ENCODE peak calls at places on chromosomes 16 and 17, in six cellular contexts. One of them, this sample, is unnamed.

GRCh38 chr17:49361129-49361901 is 735 bp downstream of the ZNF652 start:
- DNase-seq in H1: no peak
- DNase-seq in HepG2: peak
- DNase-seq in HCT116: no peak
- DNase-seq in GM12878: peak
- DNase-seq in K562: peak
- DNase-seq in this sample: no peak

GRCh38 chr17:10046786-10047609 is 141.9 kb upstream of the RCVRN start:
- DNase-seq in K562: no peak
- DNase-seq in HepG2: no peak
- DNase-seq in H1: no peak
- DNase-seq in GM12878: peak
- DNase-seq in HCT116: no peak
- DNase-seq in this sample: no peak

GRCh38 chr16:65965632-65966031 is 400.9 kb upstream of the CDH5 start:
- DNase-seq in HepG2: no peak
- DNase-seq in K562: no peak
- DNase-seq in GM12878: no peak
- DNase-seq in H1: no peak
- DNase-seq in HCT116: no peak
- DNase-seq in this sample: no peak

GRCh38 chr17:44688675-44689491 is 693 bp downstream of the CCDC43 start:
- DNase-seq in HepG2: peak
- DNase-seq in HCT116: no peak
- DNase-seq in K562: no peak
- DNase-seq in GM12878: no peak
- DNase-seq in H1: no peak
- DNase-seq in this sample: no peak

GRCh38 chr17:28878981-28879380 is 18.6 kb downstream of the FLOT2 start:
- DNase-seq in HCT116: peak
- DNase-seq in H1: peak
- DNase-seq in K562: peak
- DNase-seq in GM12878: no peak
- DNase-seq in HepG2: peak
- DNase-seq in this sample: no peak

GRCh38 chr17:63919311-63919723 is 678 bp upstream of the GH1 start:
- DNase-seq in H1: no peak
- DNase-seq in K562: peak
- DNase-seq in HCT116: peak
- DNase-seq in HepG2: peak
- DNase-seq in GM12878: peak
- DNase-seq in this sample: no peak

GRCh38 chr16:15829460-15829859 is 27.4 kb downstream of the MYH11 start:
- DNase-seq in HCT116: no peak
- DNase-seq in GM12878: no peak
- DNase-seq in H1: no peak
- DNase-seq in K562: no peak
- DNase-seq in HepG2: no peak
- DNase-seq in this sample: no peak

GRCh38 chr17:8003594-8004181 is 1.3 kb downstream of the GUCY2D start:
- DNase-seq in GM12878: no peak
- DNase-seq in H1: no peak
- DNase-seq in HCT116: no peak
- DNase-seq in K562: no peak
- DNase-seq in HepG2: no peak
- DNase-seq in this sample: no peak

GRCh38 chr16:52470601-52471000 is 76.3 kb downstream of the TOX3 start:
- DNase-seq in HepG2: no peak
- DNase-seq in HCT116: no peak
- DNase-seq in GM12878: no peak
- DNase-seq in H1: no peak
- DNase-seq in K562: no peak
- DNase-seq in this sample: no peak

GRCh38 chr16:87288753-87289362 is 28.3 kb downstream of the C16orf95 start:
- DNase-seq in GM12878: no peak
- DNase-seq in HepG2: no peak
- DNase-seq in HCT116: no peak
- DNase-seq in K562: no peak
- DNase-seq in H1: no peak
- DNase-seq in this sample: no peak

GRCh38 chr16:63614421-63614820 is 1507.4 kb downstream of the CDH11 start:
- DNase-seq in K562: no peak
- DNase-seq in HepG2: no peak
- DNase-seq in H1: no peak
- DNase-seq in HCT116: no peak
- DNase-seq in GM12878: no peak
- DNase-seq in this sample: no peak

GRCh38 chr16:31706925-31707324 is 166.7 kb upstream of the ZNF267 start:
- DNase-seq in HepG2: no peak
- DNase-seq in HCT116: no peak
- DNase-seq in GM12878: no peak
- DNase-seq in K562: no peak
- DNase-seq in H1: no peak
- DNase-seq in this sample: no peak

GRCh38 chr16:19436540-19436939 is 18.9 kb downstream of the TMC5 start:
- DNase-seq in H1: no peak
- DNase-seq in HCT116: no peak
- DNase-seq in GM12878: no peak
- DNase-seq in K562: no peak
- DNase-seq in HepG2: no peak
- DNase-seq in this sample: no peak

GRCh38 chr17:1773755-1774181 is 11.9 kb downstream of the SERPINF1 start:
- DNase-seq in H1: no peak
- DNase-seq in HepG2: no peak
- DNase-seq in HCT116: no peak
- DNase-seq in K562: peak
- DNase-seq in GM12878: no peak
- DNase-seq in this sample: no peak

GRCh38 chr16:73057369-73058210 is 9.7 kb upstream of the ZFHX3 start:
- DNase-seq in HCT116: no peak
- DNase-seq in GM12878: no peak
- DNase-seq in K562: peak
- DNase-seq in H1: no peak
- DNase-seq in HepG2: no peak
- DNase-seq in this sample: no peak

GRCh38 chr16:27720731-27721547 is 171.0 kb downstream of the KATNIP start:
- DNase-seq in H1: no peak
- DNase-seq in K562: no peak
- DNase-seq in HepG2: no peak
- DNase-seq in HCT116: no peak
- DNase-seq in GM12878: no peak
- DNase-seq in this sample: no peak

GRCh38 chr17:83192161-83192788 is 112.9 kb downstream of the METRNL start:
- DNase-seq in H1: no peak
- DNase-seq in HepG2: no peak
- DNase-seq in HCT116: no peak
- DNase-seq in GM12878: no peak
- DNase-seq in K562: no peak
- DNase-seq in this sample: no peak

GRCh38 chr17:39863918-39864746 is at the start of gene IKZF3:
- DNase-seq in HepG2: peak
- DNase-seq in GM12878: no peak
- DNase-seq in K562: peak
- DNase-seq in H1: peak
- DNase-seq in HCT116: no peak
- DNase-seq in this sample: peak

GRCh38 chr16:86708431-86708830 is 130.1 kb downstream of the FOXL1 start:
- DNase-seq in HCT116: no peak
- DNase-seq in K562: no peak
- DNase-seq in GM12878: no peak
- DNase-seq in HepG2: no peak
- DNase-seq in H1: no peak
- DNase-seq in this sample: no peak

GRCh38 chr16:85306071-85306792 is 194.0 kb upstream of the CIBAR2 start:
- DNase-seq in H1: no peak
- DNase-seq in K562: peak
- DNase-seq in HepG2: peak
- DNase-seq in HCT116: peak
- DNase-seq in GM12878: peak
- DNase-seq in this sample: no peak

GRCh38 chr16:49874613-49875237 is 18.8 kb upstream of the ZNF423 start:
- DNase-seq in GM12878: no peak
- DNase-seq in K562: no peak
- DNase-seq in HCT116: no peak
- DNase-seq in H1: no peak
- DNase-seq in HepG2: no peak
- DNase-seq in this sample: no peak

GRCh38 chr17:46782250-46782953 is 36.1 kb downstream of the WNT3 start:
- DNase-seq in K562: peak
- DNase-seq in H1: no peak
- DNase-seq in HCT116: no peak
- DNase-seq in HepG2: peak
- DNase-seq in GM12878: no peak
- DNase-seq in this sample: no peak

GRCh38 chr17:77424585-77425344 is 284.0 kb downstream of the SEC14L1 start:
- DNase-seq in K562: peak
- DNase-seq in HCT116: no peak
- DNase-seq in H1: no peak
- DNase-seq in HepG2: no peak
- DNase-seq in GM12878: no peak
- DNase-seq in this sample: no peak

GRCh38 chr17:65359016-65359415 is 202.4 kb downstream of the AXIN2 start:
- DNase-seq in GM12878: no peak
- DNase-seq in HCT116: peak
- DNase-seq in H1: no peak
- DNase-seq in K562: no peak
- DNase-seq in HepG2: no peak
- DNase-seq in this sample: no peak

GRCh38 chr17:62668091-62668804 is 40.8 kb downstream of the MRC2 start:
- DNase-seq in H1: no peak
- DNase-seq in GM12878: no peak
- DNase-seq in K562: no peak
- DNase-seq in HepG2: no peak
- DNase-seq in HCT116: no peak
- DNase-seq in this sample: no peak

GRCh38 chr16:84183911-84184310 is 2.9 kb downstream of the TAF1C start:
- DNase-seq in H1: no peak
- DNase-seq in HCT116: no peak
- DNase-seq in K562: no peak
- DNase-seq in HepG2: no peak
- DNase-seq in GM12878: no peak
- DNase-seq in this sample: no peak

GRCh38 chr17:55833311-55833710 is 82.5 kb downstream of the PCTP start:
- DNase-seq in H1: no peak
- DNase-seq in HepG2: no peak
- DNase-seq in GM12878: no peak
- DNase-seq in K562: no peak
- DNase-seq in HCT116: no peak
- DNase-seq in this sample: no peak

GRCh38 chr16:58264961-58265479 is 29.8 kb downstream of the PRSS54 start:
- DNase-seq in HepG2: no peak
- DNase-seq in GM12878: no peak
- DNase-seq in K562: peak
- DNase-seq in HCT116: no peak
- DNase-seq in H1: no peak
- DNase-seq in this sample: no peak
- TF ChIP-seq ZNF274 in HepG2: no peak
- TF ChIP-seq ZNF274 in GM12878: no peak
- TF ChIP-seq ZNF274 in K562: no peak
- TF ChIP-seq ZNF274 in HCT116: no peak
- TF ChIP-seq ZNF274 in H1: no peak
- TF ChIP-seq ZNF274 in this sample: no peak

DNA sequence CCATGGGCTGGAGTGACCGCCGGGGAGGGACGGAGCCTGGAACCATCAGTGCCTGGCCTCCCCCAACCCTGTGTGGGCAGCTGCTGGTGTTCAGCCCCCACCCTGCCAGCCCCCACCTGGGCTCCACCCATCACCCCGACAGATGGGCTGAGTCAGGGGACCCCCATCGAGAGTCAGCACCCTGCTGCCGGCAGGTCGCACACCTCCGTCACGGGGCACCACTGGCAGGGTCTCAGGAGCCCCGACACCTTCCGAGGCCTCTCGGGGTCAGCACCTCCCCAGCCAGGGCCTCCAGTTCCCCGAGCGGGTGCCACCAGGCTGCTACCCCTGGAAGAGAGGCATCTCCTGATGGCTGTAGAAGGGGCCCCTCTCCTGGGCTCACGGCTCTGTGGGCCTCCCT is 38.3 kb upstream of the ACSF3 start:
- DNase-seq in GM12878: no peak
- DNase-seq in K562: no peak
- DNase-seq in HCT116: no peak
- DNase-seq in H1: no peak
- DNase-seq in HepG2: no peak
- DNase-seq in this sample: no peak
- TF ChIP-seq ZNF274 in GM12878: no peak
- TF ChIP-seq ZNF274 in K562: no peak
- TF ChIP-seq ZNF274 in HCT116: no peak
- TF ChIP-seq ZNF274 in H1: no peak
- TF ChIP-seq ZNF274 in HepG2: no peak
- TF ChIP-seq ZNF274 in this sample: no peak

DNA sequence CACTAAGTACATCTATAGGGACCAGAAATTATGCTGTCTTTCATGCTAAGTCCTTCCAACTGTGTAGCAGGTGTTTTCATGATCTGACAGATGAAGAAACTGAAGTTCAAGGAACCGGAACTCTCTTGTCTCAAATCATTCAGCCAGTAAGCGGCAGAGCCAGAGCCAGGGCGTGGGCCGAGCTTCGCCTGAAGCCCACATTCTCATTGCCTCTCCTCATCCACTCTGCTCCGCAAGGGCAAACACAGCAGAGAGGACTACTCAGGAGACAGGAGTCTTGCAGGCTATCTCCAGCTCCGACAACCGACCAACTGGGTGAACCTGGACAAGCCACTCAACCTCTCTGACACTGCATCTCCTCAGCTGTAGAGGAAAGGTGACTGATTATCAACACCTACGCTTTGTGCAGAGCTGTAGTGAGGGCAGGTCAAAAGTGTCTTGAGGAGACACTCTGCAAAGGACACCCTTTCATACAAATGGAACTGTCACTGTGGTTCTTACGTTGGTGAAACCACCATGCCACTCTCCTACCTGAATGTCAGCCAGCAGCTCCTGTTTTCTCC is 72.9 kb downstream of the CYTH1 start:
- DNase-seq in H1: no peak
- DNase-seq in HepG2: no peak
- DNase-seq in K562: no peak
- DNase-seq in HCT116: no peak
- DNase-seq in GM12878: no peak
- DNase-seq in this sample: no peak
- TF ChIP-seq ZNF274 in H1: no peak
- TF ChIP-seq ZNF274 in HepG2: no peak
- TF ChIP-seq ZNF274 in K562: no peak
- TF ChIP-seq ZNF274 in HCT116: no peak
- TF ChIP-seq ZNF274 in GM12878: no peak
- TF ChIP-seq ZNF274 in this sample: no peak

DNA sequence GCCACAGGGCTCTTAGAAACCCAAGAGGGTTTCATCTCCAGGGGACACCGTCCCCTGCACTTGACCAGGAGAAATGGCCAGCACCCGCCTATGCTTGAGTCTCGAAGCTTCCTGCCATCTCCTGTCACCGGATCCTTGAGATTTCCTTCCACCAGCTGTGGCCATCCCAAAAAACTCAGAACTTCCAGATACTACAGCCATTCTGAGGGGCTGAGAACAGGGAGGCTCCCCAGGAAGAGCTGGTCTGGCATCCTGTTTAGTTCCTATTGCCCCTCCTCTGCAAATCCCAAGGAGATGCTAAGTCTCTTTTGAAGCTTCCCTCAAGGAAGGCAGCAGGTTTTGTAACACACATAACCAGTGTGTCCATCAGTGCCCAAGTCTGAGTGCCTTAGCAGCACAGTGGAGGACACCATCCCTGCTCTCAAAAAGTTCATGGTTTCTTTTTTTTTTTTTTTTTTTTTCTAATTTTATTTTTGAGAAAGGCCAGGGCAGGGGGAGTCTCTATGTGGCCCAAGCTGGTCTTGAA is 2.0 kb downstream of the UBALD2 start:
- DNase-seq in HCT116: no peak
- DNase-seq in K562: no peak
- DNase-seq in H1: no peak
- DNase-seq in GM12878: no peak
- DNase-seq in HepG2: no peak
- DNase-seq in this sample: no peak
- TF ChIP-seq ZNF274 in HCT116: no peak
- TF ChIP-seq ZNF274 in K562: no peak
- TF ChIP-seq ZNF274 in H1: no peak
- TF ChIP-seq ZNF274 in GM12878: no peak
- TF ChIP-seq ZNF274 in HepG2: no peak
- TF ChIP-seq ZNF274 in this sample: no peak